ENCODE peak calls at places on chromosomes 12 and 14, in nine cellular contexts. F is GM20000, U is brain microvascular endothelial cell, O is mesothelial cell of epicardium, R is psoas muscle, T is cardiac fibroblast, C is lower leg skin, B is GM13977, Q is BJ. Z is an unnamed sample.

GRCh38 chr14:91493169-91493568 is 16.9 kb downstream of the PPP4R3A start:
- DNase-seq in F (no peak), U (no peak), O (no peak), R (no peak), T (peak), C (no peak), B (no peak), Q (no peak), Z (no peak)

GRCh38 chr14:94395900-94396574 is 7.6 kb upstream of the SERPINA1 start:
- DNase-seq in F (no peak), U (no peak), O (no peak), R (no peak), T (no peak), C (no peak), B (no peak), Q (no peak), Z (no peak)

GRCh38 chr12:130463259-130463658 is 125.6 kb downstream of the PIWIL1 start:
- DNase-seq in F (no peak), U (no peak), O (no peak), R (no peak), T (no peak), C (no peak), B (no peak), Q (no peak), Z (no peak)

GRCh38 chr12:112116232-112117060 is 7.9 kb upstream of the NAA25 start:
- DNase-seq in F (peak), U (peak), O (peak), R (peak), T (peak), C (no peak), B (no peak), Q (no peak), Z (no peak)

GRCh38 chr14:58298880-58299664 is 717 bp downstream of the ARID4A start:
- DNase-seq in F (peak), U (no peak), O (peak), R (peak), T (peak), C (peak), B (peak), Q (no peak), Z (no peak)

GRCh38 chr14:41749425-41749824 is 142.7 kb downstream of the LRFN5 start:
- DNase-seq in F (peak), U (peak), O (no peak), R (no peak), T (peak), C (no peak), B (no peak), Q (no peak), Z (no peak)

GRCh38 chr14:39268393-39268792 is 34.7 kb downstream of the MIA2 start:
- DNase-seq in F (no peak), U (no peak), O (no peak), R (no peak), T (peak), C (no peak), B (no peak), Q (no peak), Z (no peak)

GRCh38 chr14:33363687-33364086 is 425.0 kb downstream of the NPAS3 start:
- DNase-seq in F (no peak), U (peak), O (no peak), R (no peak), T (peak), C (no peak), B (no peak), Q (no peak), Z (no peak)

GRCh38 chr14:36502558-36503508 is 17.2 kb downstream of the NKX2-1 start:
- DNase-seq in F (no peak), U (no peak), O (no peak), R (no peak), T (no peak), C (no peak), B (no peak), Q (no peak), Z (no peak)

GRCh38 chr12:75661927-75662326 is 150.5 kb upstream of the KRR1 start:
- DNase-seq in F (no peak), U (no peak), O (no peak), R (no peak), T (peak), C (no peak), B (no peak), Q (no peak), Z (no peak)

GRCh38 chr14:54173782-54174181 is 217.2 kb upstream of the BMP4 start:
- DNase-seq in F (no peak), U (no peak), O (no peak), R (no peak), T (peak), C (no peak), B (no peak), Q (peak), Z (no peak)

GRCh38 chr12:57012600-57013465 is 3.5 kb downstream of the TAC3 start:
- DNase-seq in F (peak), U (no peak), O (no peak), R (no peak), T (no peak), C (no peak), B (peak), Q (no peak), Z (peak)

GRCh38 chr12:11641522-11641921 is 8.0 kb upstream of the ETV6 start:
- DNase-seq in F (no peak), U (no peak), O (no peak), R (no peak), T (no peak), C (no peak), B (no peak), Q (no peak), Z (no peak)

GRCh38 chr12:93773122-93773871 is 96.1 kb downstream of the CRADD start:
- DNase-seq in F (no peak), U (peak), O (no peak), R (no peak), T (peak), C (no peak), B (no peak), Q (no peak), Z (no peak)

GRCh38 chr14:45085004-45085403 is 1.1 kb downstream of the PRPF39 start:
- DNase-seq in F (no peak), U (no peak), O (no peak), R (no peak), T (peak), C (no peak), B (no peak), Q (no peak), Z (no peak)

GRCh38 chr12:101570022-101570421 is 24.7 kb upstream of the MYBPC1 start:
- DNase-seq in F (peak), U (peak), O (no peak), R (no peak), T (peak), C (no peak), B (no peak), Q (peak), Z (no peak)

GRCh38 chr12:674272-674781 is 11.1 kb upstream of the NINJ2 start:
- DNase-seq in F (peak), U (no peak), O (no peak), R (no peak), T (no peak), C (no peak), B (peak), Q (no peak), Z (peak)

GRCh38 chr12:117749431-117749830 is 219.4 kb downstream of the KSR2 start:
- DNase-seq in F (no peak), U (no peak), O (no peak), R (no peak), T (no peak), C (no peak), B (no peak), Q (no peak), Z (no peak)

GRCh38 chr14:56150018-56150417 is 31.8 kb downstream of the PELI2 start:
- DNase-seq in F (no peak), U (no peak), O (no peak), R (no peak), T (no peak), C (no peak), B (no peak), Q (no peak), Z (no peak)

GRCh38 chr14:64706552-64707193 is 2.4 kb downstream of the PLEKHG3 start:
- DNase-seq in F (peak), U (no peak), O (no peak), R (no peak), T (no peak), C (no peak), B (no peak), Q (no peak), Z (no peak)

GRCh38 chr14:64707661-64708060 is 3.4 kb downstream of the PLEKHG3 start:
- DNase-seq in F (no peak), U (peak), O (no peak), R (no peak), T (peak), C (no peak), B (no peak), Q (no peak), Z (no peak)

GRCh38 chr14:64709126-64709525 is 4.9 kb downstream of the PLEKHG3 start:
- DNase-seq in F (no peak), U (no peak), O (no peak), R (no peak), T (no peak), C (no peak), B (no peak), Q (no peak), Z (no peak)

GRCh38 chr14:64706119-64706465 is 1.9 kb downstream of the PLEKHG3 start:
- DNase-seq in F (no peak), U (no peak), O (no peak), R (no peak), T (no peak), C (no peak), B (no peak), Q (no peak), Z (no peak)

GRCh38 chr14:64708148-64709004 is 4.2 kb downstream of the PLEKHG3 start:
- DNase-seq in F (no peak), U (no peak), O (no peak), R (no peak), T (no peak), C (no peak), B (no peak), Q (no peak), Z (no peak)
- TF ChIP-seq CTCF in F (no peak), U (no peak), O (no peak), R (no peak), T (no peak), C (no peak), B (no peak), Q (no peak), Z (no peak)

DNA sequence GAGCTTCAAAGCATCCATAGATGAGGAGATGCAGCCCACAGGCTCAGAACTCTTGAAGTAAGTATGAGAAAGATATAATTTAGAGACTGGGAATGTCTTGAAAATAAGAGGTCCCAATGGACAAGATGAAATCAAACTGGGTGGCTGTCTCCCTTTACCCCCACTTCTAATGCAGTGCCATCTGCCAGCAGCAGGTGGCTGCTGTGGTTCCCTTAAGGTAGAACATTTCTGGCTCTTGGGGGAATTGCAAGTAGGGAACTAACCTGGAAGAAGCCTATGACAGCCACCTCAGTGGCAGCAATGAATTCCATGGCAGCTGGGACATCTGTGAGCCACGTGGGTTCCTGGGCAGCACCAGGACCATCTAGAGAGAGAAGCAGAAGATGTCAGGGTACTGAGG is 648 bp downstream of the ERP27 start:
- DNase-seq in F (no peak), U (no peak), O (no peak), R (no peak), T (no peak), C (no peak), B (no peak), Q (no peak), Z (no peak)
- TF ChIP-seq CTCF in F (peak), U (peak), O (no peak), R (no peak), T (peak), C (no peak), B (peak), Q (peak), Z (peak)

GRCh38 chr14:63993992-63994391 is 141.2 kb downstream of the SYNE2 start:
- DNase-seq in F (no peak), U (peak), O (no peak), R (no peak), T (peak), C (no peak), B (no peak), Q (no peak), Z (no peak)
- TF ChIP-seq CTCF in F (no peak), U (peak), O (peak), R (peak), T (peak), C (no peak), B (peak), Q (peak), Z (peak)

GRCh38 chr12:52952082-52952801 is 3.3 kb downstream of the KRT18 start:
- DNase-seq in F (no peak), U (no peak), O (no peak), R (no peak), T (peak), C (no peak), B (no peak), Q (no peak), Z (no peak)
- TF ChIP-seq CTCF in F (peak), U (peak), O (peak), R (no peak), T (no peak), C (no peak), B (peak), Q (no peak), Z (peak)

DNA sequence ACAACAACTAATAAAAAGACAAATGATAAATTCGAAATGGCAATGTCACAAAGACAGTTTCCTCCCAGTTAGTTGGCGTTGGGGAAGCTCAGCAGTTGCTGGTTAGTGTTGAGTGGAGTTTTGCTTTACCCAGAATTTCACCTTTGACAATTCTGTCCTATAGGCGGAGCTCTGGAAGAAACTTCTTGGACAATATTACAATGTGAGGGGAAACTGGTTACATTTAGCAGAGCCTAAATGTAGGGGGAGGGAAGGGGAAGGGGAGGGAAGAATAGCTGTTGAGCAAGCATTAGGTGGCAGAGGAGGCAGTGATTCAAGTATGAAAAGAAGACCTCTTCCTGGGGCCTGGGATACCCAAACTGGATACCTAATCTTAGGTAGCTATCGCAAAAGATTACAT is 51.4 kb downstream of the BDKRB1 start:
- DNase-seq in F (no peak), U (no peak), O (no peak), R (no peak), T (no peak), C (no peak), B (no peak), Q (no peak), Z (no peak)
- TF ChIP-seq CTCF in F (no peak), U (no peak), O (no peak), R (no peak), T (no peak), C (no peak), B (no peak), Q (no peak), Z (no peak)

GRCh38 chr12:88399811-88400210 is 180.5 kb downstream of the KITLG start:
- DNase-seq in F (no peak), U (no peak), O (no peak), R (no peak), T (no peak), C (no peak), B (no peak), Q (no peak), Z (no peak)
- TF ChIP-seq CTCF in F (no peak), U (no peak), O (no peak), R (no peak), T (no peak), C (no peak), B (no peak), Q (no peak), Z (no peak)

DNA sequence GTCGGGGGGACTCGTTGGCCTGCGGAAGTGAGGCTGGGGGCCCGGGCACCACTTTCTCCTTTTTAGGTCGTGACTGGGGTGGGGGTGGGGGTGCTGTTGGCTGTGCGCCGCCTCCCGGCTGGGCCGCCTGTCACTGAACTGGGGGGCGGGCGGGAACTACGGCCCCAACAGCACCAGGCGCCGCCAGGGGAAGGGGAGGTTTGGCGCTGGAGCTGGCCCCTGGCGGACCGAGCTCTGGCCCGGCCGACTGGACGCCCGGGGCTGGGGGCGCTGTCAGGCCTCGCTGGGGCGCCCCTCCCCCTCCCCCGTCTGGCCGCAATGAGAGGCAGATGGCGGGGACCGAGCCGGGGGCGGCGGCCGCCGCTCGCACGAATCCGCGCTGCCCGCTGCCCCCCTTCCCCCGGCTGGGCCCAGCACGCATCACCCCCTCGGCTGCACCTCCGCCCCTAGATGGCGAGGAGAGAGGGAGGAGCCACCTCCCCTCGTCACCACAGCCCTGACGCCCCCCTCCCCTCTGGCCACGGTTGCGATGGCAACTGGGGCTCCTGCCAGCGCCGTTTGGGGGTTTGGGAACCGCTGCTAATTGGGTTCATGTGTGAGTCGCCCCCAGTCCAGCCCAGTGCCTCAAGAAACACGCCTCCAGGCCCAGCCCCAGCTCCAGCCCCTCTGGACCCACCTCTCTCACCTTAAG is 723 bp downstream of the NFATC4 start:
- DNase-seq in F (peak), U (peak), O (peak), R (peak), T (peak), C (no peak), B (peak), Q (peak), Z (no peak)
- TF ChIP-seq CTCF in F (no peak), U (no peak), O (no peak), R (no peak), T (no peak), C (no peak), B (no peak), Q (peak), Z (no peak)